ENCODE peak calls at places on chromosomes 16 and 17, in four cellular contexts. F, H, O and C are unnamed samples.

GRCh38 chr16:69833791-69834282 is 71.7 kb downstream of the WWP2 start:
- DNase-seq in F (no peak), H (no peak), O (no peak), C (no peak)

GRCh38 chr16:56672761-56673536 is 3.3 kb downstream of the MT1H start:
- DNase-seq in F (no peak), H (no peak), O (no peak), C (no peak)

GRCh38 chr17:55341432-55341831 is 76.7 kb downstream of the HLF start:
- DNase-seq in F (no peak), H (peak), O (no peak), C (no peak)

GRCh38 chr16:78985736-78986605 is 614.6 kb downstream of the MAF start:
- DNase-seq in F (no peak), H (no peak), O (no peak), C (no peak)

GRCh38 chr16:10992797-10993196 is 48.4 kb downstream of the CLEC16A start:
- DNase-seq in F (peak), H (peak), O (no peak), C (peak)

GRCh38 chr17:10681866-10682446 is 15.4 kb downstream of the SCO1 start:
- DNase-seq in F (no peak), H (peak), O (no peak), C (no peak)

GRCh38 chr16:4316103-4316731 is 350 bp downstream of the GLIS2 start:
- DNase-seq in F (no peak), H (peak), O (no peak), C (peak)

GRCh38 chr16:66979011-66979717 is 9.2 kb upstream of the CES4A start:
- DNase-seq in F (no peak), H (peak), O (no peak), C (no peak)

GRCh38 chr17:37068266-37068665 is 119.5 kb downstream of the AATF start:
- DNase-seq in F (no peak), H (peak), O (peak), C (peak)

GRCh38 chr16:29811170-29811895 is 660 bp upstream of the PRRT2 start:
- DNase-seq in F (peak), H (peak), O (peak), C (peak)

GRCh38 chr16:49356728-49357488 is 16.7 kb upstream of the C16orf78 start:
- DNase-seq in F (no peak), H (no peak), O (no peak), C (no peak)

GRCh38 chr17:34254146-34254545 is 939 bp upstream of the CCL2 start:
- DNase-seq in F (no peak), H (peak), O (no peak), C (no peak)

GRCh38 chr16:89352091-89352681 is 134.7 kb downstream of the ZNF778 start:
- DNase-seq in F (no peak), H (no peak), O (no peak), C (no peak)

GRCh38 chr16:27217256-27217655 is 13.9 kb downstream of the KDM8 start:
- DNase-seq in F (peak), H (peak), O (no peak), C (peak)

GRCh38 chr17:62807812-62808575 is at the start of gene MARCHF10:
- DNase-seq in F (peak), H (no peak), O (peak), C (no peak)

GRCh38 chr16:31486036-31486435 is 3.1 kb downstream of the SLC5A2 start:
- DNase-seq in F (no peak), H (no peak), O (no peak), C (peak)

GRCh38 chr17:8838551-8839095 is 28.9 kb downstream of the PIK3R6 start:
- DNase-seq in F (no peak), H (no peak), O (no peak), C (no peak)

GRCh38 chr17:58534331-58534730 is 19.9 kb upstream of the MTMR4 start:
- DNase-seq in F (no peak), H (no peak), O (no peak), C (no peak)
- H3K27ac ChIP-seq in F (no peak), H (no peak), O (no peak), C (no peak)

DNA sequence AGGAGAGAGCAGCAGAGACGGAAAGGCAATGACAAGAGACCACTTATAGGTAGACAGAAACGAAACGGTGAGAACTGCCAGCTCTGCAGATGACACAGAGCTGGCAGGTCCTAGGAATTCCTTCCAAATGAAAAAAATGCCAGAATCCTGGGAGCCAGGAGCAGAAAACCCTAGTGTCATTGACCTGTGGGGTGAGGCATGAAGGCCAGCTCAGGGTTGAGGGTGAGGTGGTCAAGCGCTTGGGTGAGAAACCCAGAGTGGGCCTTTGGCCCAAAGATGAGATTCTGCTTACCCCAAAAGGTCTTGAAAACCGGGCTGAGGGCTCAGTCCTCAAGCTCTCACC is 9.2 kb downstream of the HIC1 start:
- DNase-seq in F (no peak), H (no peak), O (no peak), C (no peak)
- H3K27ac ChIP-seq in F (no peak), H (peak), O (no peak), C (no peak)

DNA sequence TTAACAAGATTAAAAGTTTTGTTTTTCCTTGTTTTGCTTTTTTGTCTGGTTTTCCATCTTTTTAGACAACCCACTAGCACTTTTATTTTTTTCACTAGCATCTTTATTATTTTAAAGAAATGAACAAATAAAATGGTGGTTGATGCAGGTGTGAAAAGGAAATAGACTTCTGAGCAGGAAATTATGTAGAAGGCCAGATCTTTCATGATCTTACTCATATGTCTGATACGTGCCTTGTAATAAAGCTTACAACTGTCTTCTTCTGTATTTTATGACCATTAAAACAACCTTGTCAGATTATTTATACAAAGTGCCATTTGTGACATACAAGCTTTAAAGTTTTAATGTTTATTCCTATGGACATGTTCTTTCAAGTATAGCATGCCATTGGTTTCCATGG is 6.3 kb downstream of the SLFN12L start:
- DNase-seq in F (no peak), H (no peak), O (no peak), C (no peak)
- H3K27ac ChIP-seq in F (no peak), H (no peak), O (no peak), C (no peak)

DNA sequence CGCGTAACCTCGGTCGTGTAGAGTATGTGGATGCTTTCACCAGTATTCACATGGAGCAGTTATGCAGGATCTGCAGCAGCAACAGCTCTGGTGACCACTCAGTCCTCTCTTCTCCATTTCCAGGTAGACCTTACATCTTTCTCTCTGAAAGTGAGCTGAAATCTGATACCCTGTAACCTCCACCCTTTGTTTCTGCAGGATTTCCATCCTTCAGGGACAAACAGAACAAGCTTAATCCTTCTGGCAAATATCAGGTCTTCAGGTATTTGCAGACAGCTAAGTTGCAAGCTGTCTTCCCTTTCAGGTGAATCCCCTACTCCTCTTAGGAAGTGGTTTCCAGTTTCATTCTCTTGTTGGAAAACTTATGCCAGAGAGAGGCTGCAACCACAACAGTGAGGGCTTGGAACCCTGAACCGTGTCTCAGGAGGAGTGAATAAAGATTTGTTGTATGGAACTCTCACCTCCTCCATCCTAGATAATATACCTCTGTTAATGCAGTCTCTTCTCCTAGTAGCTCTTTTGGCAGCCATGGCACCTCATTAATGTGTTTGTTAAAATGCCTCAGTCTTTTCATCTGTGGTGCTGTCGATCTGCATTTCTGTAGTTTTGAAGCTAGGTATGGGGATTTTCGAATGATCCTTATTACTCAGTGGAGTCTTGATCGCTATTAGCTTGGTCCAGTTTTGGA is 172.5 kb downstream of the PRKCA start:
- DNase-seq in F (peak), H (no peak), O (no peak), C (no peak)
- H3K27ac ChIP-seq in F (peak), H (no peak), O (no peak), C (no peak)

GRCh38 chr17:17189559-17189958 is 16.6 kb downstream of the PLD6 start:
- DNase-seq in F (no peak), H (no peak), O (no peak), C (no peak)

GRCh38 chr17:17191346-17191792 is 14.8 kb downstream of the PLD6 start:
- DNase-seq in F (no peak), H (peak), O (peak), C (peak)

GRCh38 chr17:17188586-17188985 is 17.5 kb downstream of the PLD6 start:
- DNase-seq in F (no peak), H (no peak), O (no peak), C (no peak)

GRCh38 chr17:17190188-17190587 is 15.9 kb downstream of the PLD6 start:
- DNase-seq in F (no peak), H (no peak), O (no peak), C (no peak)

DNA sequence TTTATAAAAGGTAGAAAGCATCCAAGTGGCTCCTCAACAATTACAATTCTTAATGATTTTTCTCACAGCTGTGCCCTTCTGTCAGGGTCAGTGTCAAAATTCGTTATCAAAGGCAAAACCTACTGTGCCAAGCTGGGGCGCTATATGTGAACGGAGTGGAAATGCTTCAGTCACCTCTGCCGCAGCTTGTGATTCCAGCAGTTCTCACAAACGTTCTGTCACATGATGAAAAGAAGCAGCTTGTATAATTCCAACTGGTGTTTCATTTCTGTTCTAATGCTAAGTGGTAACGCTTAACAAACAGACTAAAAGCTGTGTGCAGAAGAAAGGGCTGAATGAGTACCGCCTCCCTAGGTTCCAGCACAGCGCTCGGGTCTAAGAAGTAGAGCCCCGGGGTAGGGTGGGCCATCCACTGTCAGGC is 14.2 kb downstream of the PLD6 start:
- DNase-seq in F (no peak), H (no peak), O (no peak), C (peak)
- H3K27ac ChIP-seq in F (no peak), H (no peak), O (peak), C (peak)

DNA sequence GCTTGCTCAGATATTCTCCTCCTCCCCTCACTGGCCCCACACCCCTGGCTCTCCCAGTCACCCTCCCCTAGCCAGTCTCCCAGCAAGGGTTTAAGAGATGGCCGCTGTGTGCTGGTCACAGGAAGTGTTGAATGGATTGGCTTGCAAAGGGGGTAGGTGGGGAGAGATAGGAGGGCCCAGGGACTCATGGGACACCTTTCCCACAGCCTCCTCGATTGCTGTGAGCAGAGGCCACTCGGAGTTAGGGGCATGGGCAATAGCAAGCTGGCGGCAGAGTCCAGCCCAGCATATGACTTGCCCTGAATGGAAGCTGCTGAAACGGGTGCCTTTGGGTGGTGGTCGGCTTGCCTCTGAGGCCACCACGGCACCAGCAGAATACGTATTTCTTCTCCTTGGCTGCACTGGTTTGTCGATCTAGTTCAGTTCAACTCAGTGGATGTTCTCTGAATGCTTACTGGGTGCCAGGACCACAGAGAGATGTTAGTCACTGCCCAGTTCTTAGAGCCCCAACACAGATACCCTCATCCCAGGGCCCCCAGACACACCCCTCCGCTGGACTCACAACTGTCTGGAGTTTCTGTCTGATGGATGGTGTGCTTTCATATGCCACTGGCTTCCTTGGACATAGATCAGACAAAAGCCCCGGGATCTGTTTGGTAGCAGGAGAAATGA is 6.0 kb downstream of the WFIKKN2 start:
- DNase-seq in F (peak), H (no peak), O (no peak), C (no peak)
- H3K27ac ChIP-seq in F (no peak), H (no peak), O (peak), C (no peak)

DNA sequence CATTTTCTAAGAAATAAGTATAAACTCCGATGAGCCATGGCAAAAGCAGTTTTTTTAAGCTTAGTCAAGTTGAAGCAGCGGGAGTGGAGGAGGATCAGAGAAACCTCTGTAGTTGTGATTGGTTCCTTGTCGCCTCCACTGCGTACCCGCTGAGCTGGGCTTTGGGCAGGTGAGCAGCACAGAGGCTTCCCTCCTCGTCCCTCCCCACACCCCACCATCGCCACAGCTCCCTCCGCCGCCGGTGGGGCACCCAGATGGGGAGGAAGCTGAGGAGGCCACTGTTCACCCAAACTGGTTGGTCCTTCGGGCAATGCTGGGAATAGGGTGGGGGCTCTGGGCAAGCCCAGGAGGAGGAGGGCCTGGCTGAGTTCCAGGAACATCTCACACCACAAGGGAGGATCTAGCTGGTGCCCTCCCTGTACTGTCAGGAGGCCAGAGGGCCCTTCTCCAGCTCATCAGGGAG is 5.2 kb upstream of the MRPL38 start:
- DNase-seq in F (no peak), H (no peak), O (peak), C (no peak)
- H3K27ac ChIP-seq in F (no peak), H (no peak), O (no peak), C (no peak)

DNA sequence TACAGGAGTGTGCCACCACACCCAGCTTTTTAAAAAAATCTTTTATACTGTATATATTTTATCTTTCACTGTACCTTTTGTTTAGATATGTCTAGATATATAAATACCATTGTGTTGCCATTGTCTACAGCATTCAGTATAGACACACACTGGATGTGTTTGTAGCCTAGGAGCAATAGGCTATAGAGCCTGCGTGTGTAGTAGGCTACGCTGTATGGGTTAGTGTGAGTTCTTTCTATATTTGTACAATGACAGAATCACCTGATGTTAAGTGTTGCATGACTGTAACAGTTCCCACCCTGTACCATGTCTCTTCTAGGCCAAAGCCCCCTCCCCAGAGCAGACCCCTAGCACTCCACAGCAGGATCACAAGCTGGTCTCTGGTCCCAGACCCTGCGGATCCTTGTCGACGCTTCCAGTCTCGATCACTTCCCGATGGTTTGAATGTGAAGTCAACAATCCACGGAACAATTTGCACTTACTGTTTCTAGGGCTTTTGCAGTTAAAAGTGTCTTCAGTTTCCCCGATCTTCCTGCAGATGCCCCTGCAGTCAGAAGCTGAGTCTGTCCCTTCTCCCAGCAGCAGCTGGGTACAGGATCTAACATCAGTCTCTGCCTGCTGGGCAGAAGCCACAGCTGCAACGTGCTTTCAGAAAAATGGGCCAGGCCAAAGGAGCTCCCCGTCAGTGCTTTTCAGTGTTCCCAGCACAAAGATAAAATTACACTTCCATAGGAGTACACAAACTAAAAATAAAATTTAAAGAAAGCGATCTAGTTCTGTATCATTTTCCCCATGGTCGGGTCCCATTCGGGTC is 35.3 kb downstream of the ADAM11 start:
- DNase-seq in F (no peak), H (peak), O (no peak), C (peak)
- H3K27ac ChIP-seq in F (no peak), H (peak), O (no peak), C (peak)

DNA sequence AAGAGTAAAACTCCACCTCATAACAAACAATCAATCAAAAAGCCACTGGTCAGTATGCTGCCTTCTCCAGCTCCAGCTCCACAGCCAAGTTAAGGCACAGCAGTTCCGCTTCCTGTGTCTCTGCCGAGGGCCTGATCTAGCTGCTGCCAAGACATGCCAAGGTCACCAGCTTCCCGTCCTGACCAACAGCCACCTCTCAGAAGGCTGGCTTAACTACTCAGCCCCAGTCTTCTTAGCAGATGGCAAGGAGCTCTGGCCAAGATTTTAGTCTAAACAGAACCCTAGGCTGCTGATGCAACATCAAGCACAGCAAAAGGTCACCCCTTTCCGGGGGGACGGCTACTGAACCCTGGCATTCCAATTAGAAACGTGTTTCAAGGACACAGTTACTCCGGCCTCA is 17.7 kb upstream of the MNT start:
- DNase-seq in F (no peak), H (no peak), O (peak), C (no peak)
- H3K27ac ChIP-seq in F (no peak), H (no peak), O (no peak), C (no peak)

GRCh38 chr17:57577751-57578607 is 167.1 kb downstream of the CCDC182 start:
- DNase-seq in F (no peak), H (peak), O (peak), C (peak)
- H3K27ac ChIP-seq in F (no peak), H (no peak), O (peak), C (peak)